ENCODE peak calls at places on chromosome 5, in seven cellular contexts. P is HCT116, B is heart left ventricle, C is keratinocyte, D is left ventricle myocardium inferior, G is sigmoid colon, U is neuronal stem cell. S is an unnamed sample.

GRCh38 chr5:79743846-79744605 is 54.4 kb downstream of the CMYA5 start:
- DNase-seq in C (no peak), P (no peak), D (peak; percentile 32), U (no peak), G (no peak), B (peak; percentile 71), S (no peak)

GRCh38 chr5:127536687-127537086 is 19.2 kb downstream of the PRRC1 start:
- DNase-seq in D (no peak), C (no peak), B (no peak), U (no peak), P (no peak), G (no peak), S (no peak)

GRCh38 chr5:179618923-179619554 is 4.4 kb downstream of the HNRNPH1 start:
- DNase-seq in C (no peak), U (no peak), P (no peak), B (no peak), D (no peak), G (peak; percentile 29), S (no peak)

GRCh38 chr5:92378961-92379611 is 996.0 kb upstream of the ARRDC3 start:
- DNase-seq in P (no peak), D (peak; percentile 20), C (no peak), U (no peak), B (peak; percentile 46), G (no peak), S (no peak)

GRCh38 chr5:134911285-134912215 is 6.6 kb downstream of the PCBD2 start:
- DNase-seq in U (no peak), P (no peak), C (no peak), D (no peak), G (no peak), B (no peak), S (no peak)

GRCh38 chr5:168916266-168916665 is 337.1 kb upstream of the PANK3 start:
- DNase-seq in B (peak; percentile 53), G (peak; percentile 82), D (no peak), U (no peak), C (no peak), P (no peak), S (peak; percentile 80)

GRCh38 chr5:34584165-34584564 is 72.0 kb upstream of the RAI14 start:
- DNase-seq in P (no peak), C (no peak), G (no peak), U (no peak), B (no peak), D (no peak), S (no peak)

GRCh38 chr5:72070519-72070918 is 36.8 kb upstream of the MAP1B start:
- DNase-seq in P (no peak), C (no peak), G (no peak), B (no peak), D (no peak), U (no peak), S (no peak)

GRCh38 chr5:151648988-151649387 is 37.7 kb downstream of the SPARC start:
- DNase-seq in C (no peak), P (no peak), B (no peak), D (no peak), U (no peak), G (no peak), S (no peak)

GRCh38 chr5:169494383-169495251 is 89.0 kb upstream of the SPDL1 start:
- DNase-seq in G (peak; percentile 66), C (no peak), B (no peak), P (no peak), U (no peak), D (no peak), S (no peak)

GRCh38 chr5:33509036-33509435 is 68.3 kb downstream of the TARS1 start:
- DNase-seq in D (no peak), G (no peak), C (no peak), P (no peak), B (no peak), U (no peak), S (no peak)

GRCh38 chr5:124764992-124765611 is 18.7 kb upstream of the ZNF608 start:
- DNase-seq in U (no peak), C (no peak), D (no peak), G (no peak), P (no peak), B (no peak), S (no peak)

GRCh38 chr5:177496111-177497010 is 1.0 kb downstream of the PDLIM7 start:
- DNase-seq in B (peak; percentile 91), P (peak; percentile 44), U (peak; percentile 89), D (peak; percentile 69), C (peak; percentile 53), G (peak; percentile 97), S (peak; percentile 91)

GRCh38 chr5:126868961-126869451 is 92.1 kb downstream of the LMNB1 start:
- DNase-seq in C (no peak), B (peak; percentile 55), G (no peak), P (no peak), D (no peak), U (peak; percentile 24), S (peak; percentile 44)

GRCh38 chr5:160303690-160304089 is 8.7 kb downstream of the CCNJL start:
- DNase-seq in U (no peak), B (peak; percentile 54), G (no peak), P (no peak), C (no peak), D (peak; percentile 25), S (no peak)

GRCh38 chr5:90759119-90759518 is 200.5 kb downstream of the ADGRV1 start:
- DNase-seq in D (no peak), G (no peak), B (no peak), U (no peak), C (no peak), P (no peak), S (no peak)

GRCh38 chr5:106875591-106876297 is 795.0 kb downstream of the EFNA5 start:
- DNase-seq in G (no peak), B (no peak), C (no peak), D (no peak), P (peak; percentile 35), U (no peak), S (peak; percentile 72)

GRCh38 chr5:14168793-14169262 is 25.7 kb downstream of the TRIO start:
- DNase-seq in B (no peak), U (no peak), D (no peak), C (no peak), G (no peak), P (no peak), S (no peak)

GRCh38 chr5:14172149-14172795 is 29.1 kb downstream of the TRIO start:
- DNase-seq in D (no peak), U (no peak), P (no peak), C (no peak), G (no peak), B (no peak), S (no peak)

GRCh38 chr5:14171621-14172020 is 28.5 kb downstream of the TRIO start:
- DNase-seq in U (no peak), C (no peak), P (no peak), G (no peak), D (no peak), B (no peak), S (no peak)

GRCh38 chr5:14173419-14174234 is 30.5 kb downstream of the TRIO start:
- DNase-seq in D (no peak), B (no peak), C (no peak), U (no peak), G (no peak), P (no peak), S (no peak)

DNA sequence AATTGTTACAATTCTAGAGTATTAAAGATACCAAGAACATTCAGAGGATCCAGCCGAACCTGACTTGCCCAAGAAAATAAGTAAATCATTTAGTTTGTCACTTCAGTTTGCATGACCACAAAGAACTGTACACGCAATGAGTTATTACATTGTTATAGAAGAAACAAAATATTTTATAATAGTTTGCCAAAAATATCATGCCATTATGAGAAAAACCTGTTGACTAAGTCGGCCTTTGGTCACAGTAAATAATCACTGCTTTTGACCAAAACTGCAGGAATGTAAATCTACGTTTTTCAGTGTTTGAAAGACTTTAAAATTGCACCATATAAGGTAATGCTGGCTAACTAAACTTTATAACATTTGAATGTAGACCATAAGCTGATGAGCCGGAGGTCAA is 27.9 kb downstream of the TRIO start:
- DNase-seq in U (no peak), B (no peak), C (no peak), D (no peak), P (no peak), G (no peak), S (no peak)
- H3K4me1 ChIP-seq in U (peaks cover 24% of the 10 kb centered on the region), B (peaks cover 14% of the 10 kb centered on the region), C (peaks cover 56% of the 10 kb centered on the region), D (peaks cover 78% of the 10 kb centered on the region), P (peaks cover 61% of the 10 kb centered on the region), G (peaks cover 67% of the 10 kb centered on the region), S (peaks cover 19% of the 10 kb centered on the region)

DNA sequence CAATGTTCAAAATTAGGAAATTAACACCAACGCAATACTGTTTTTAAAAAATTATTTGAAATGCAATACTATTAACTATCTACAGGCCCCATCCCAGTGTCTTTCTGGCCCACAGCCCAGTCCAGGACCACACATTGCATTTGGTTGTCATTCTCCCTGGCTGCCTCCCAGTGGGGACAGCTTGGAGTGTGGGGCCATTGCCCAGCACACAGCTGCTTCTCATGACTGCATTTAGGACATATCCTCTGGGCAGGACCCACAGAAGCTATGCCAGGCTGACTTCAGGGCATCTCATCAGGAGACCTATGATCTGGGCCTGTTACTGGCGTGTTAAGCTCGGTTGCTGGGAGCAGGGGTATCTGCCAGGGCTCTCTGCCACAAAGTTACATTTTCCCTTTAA is 32.0 kb upstream of the CLPTM1L start:
- DNase-seq in D (no peak), G (no peak), U (no peak), P (no peak), B (no peak), C (no peak), S (no peak)
- H3K4me3 ChIP-seq in D (no peak overlapping the region), G (no peak overlapping the region), U (no peak overlapping the region), P (no peak overlapping the region), B (no peak overlapping the region), C (no peak overlapping the region), S (no peak overlapping the region)

DNA sequence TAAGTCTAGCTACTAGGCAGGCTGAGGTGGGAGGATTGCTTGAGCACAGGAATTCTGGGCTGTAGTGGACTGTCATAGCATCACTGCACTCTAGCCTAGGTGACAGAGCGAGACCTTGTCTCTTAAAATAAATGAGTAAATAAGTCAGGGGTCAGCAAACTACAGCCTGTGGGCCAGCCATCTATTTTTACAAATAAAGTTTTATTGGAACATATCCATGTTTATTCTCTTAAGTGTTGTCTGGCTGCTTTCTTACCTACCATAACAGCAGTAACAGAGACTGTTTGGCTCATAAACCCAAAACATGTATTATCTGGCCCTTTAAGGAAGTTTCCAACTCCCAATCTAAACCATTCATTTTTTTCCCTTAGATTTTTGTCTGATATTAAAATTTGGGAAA is 29.6 kb downstream of the DIMT1 start:
- DNase-seq in P (no peak), U (no peak), D (no peak), G (no peak), B (no peak), C (no peak), S (no peak)
- H3K36me3 ChIP-seq in P (peaks cover 3% of the 10 kb centered on the region), U (peaks cover 91% of the 10 kb centered on the region), D (peaks cover 69% of the 10 kb centered on the region), G (peaks cover 17% of the 10 kb centered on the region), B (peaks cover 7% of the 10 kb centered on the region), C (peaks cover 11% of the 10 kb centered on the region), S (peaks cover 38% of the 10 kb centered on the region)

GRCh38 chr5:5298841-5299543 is 123.5 kb upstream of the ICE1 start:
- DNase-seq in C (no peak), D (no peak), U (no peak), B (no peak), P (no peak), G (no peak), S (peak; percentile 86)

GRCh38 chr5:5295361-5295760 is 127.1 kb upstream of the ICE1 start:
- DNase-seq in C (no peak), P (no peak), G (no peak), D (no peak), U (no peak), B (no peak), S (no peak)

GRCh38 chr5:5298068-5298633 is 124.3 kb upstream of the ICE1 start:
- DNase-seq in G (no peak), D (no peak), C (no peak), P (no peak), B (no peak), U (no peak), S (peak; percentile 66)

GRCh38 chr5:5296061-5296460 is 126.4 kb upstream of the ICE1 start:
- DNase-seq in G (no peak), D (no peak), U (no peak), B (no peak), P (no peak), C (no peak), S (no peak)

GRCh38 chr5:5297432-5298067 is 124.9 kb upstream of the ICE1 start:
- DNase-seq in D (no peak), B (no peak), C (no peak), U (no peak), P (no peak), G (no peak), S (no peak)
- H3K4me1 ChIP-seq in D (no peaks in the 10 kb centered on the region), B (no peaks in the 10 kb centered on the region), C (no peaks in the 10 kb centered on the region), U (no peaks in the 10 kb centered on the region), P (no peaks in the 10 kb centered on the region), G (no peaks in the 10 kb centered on the region), S (peaks cover 37% of the 10 kb centered on the region)

S was measured in BE2C.